ENCODE peak calls at places on chromosomes 1 and 21, in nine cellular contexts. G, B, M, U, J, A, P, D and I are unnamed samples.
A peak's percentile ranks its signal among the peaks of the same experiment; 100 is the strongest.

GRCh38 chr1:182604128-182604834 is at the start of gene RGS16:
- DNase-seq in G (peak; percentile 96), B (peak; percentile 99), M (peak; percentile 94), U (peak; percentile 54), J (peak; percentile 97), A (peak; percentile 92), P (peak; percentile 98), D (peak; percentile 92), I (peak; percentile 84)

GRCh38 chr1:156055649-156056048 is 1.1 kb downstream of the LAMTOR2 start:
- DNase-seq in G (peak; percentile 23), B (no peak), M (peak; percentile 54), U (no peak), J (no peak), A (no peak), P (no peak), D (no peak), I (no peak)

GRCh38 chr1:29292344-29292743 is 56.0 kb downstream of the PTPRU start:
- DNase-seq in G (no peak), B (no peak), M (peak; percentile 63), U (no peak), J (no peak), A (no peak), P (no peak), D (no peak), I (no peak)

GRCh38 chr1:1665815-1666251 is 7.0 kb upstream of the CDK11B start:
- DNase-seq in G (peak; percentile 14), B (no peak), M (peak; percentile 21), U (no peak), J (peak; percentile 47), A (no peak), P (peak; percentile 78), D (peak; percentile 60), I (no peak)

GRCh38 chr1:64072089-64072835 is 131.2 kb upstream of the UBE2U start:
- DNase-seq in G (no peak), B (no peak), M (peak; percentile 28), U (peak; percentile 50), J (peak; percentile 17), A (no peak), P (no peak), D (no peak), I (no peak)

GRCh38 chr1:8810987-8811386 is 6.5 kb downstream of the RERE start:
- DNase-seq in G (no peak), B (no peak), M (no peak), U (no peak), J (no peak), A (no peak), P (no peak), D (no peak), I (no peak)

GRCh38 chr1:153937331-153937730 is 9.2 kb downstream of the DENND4B start:
- DNase-seq in G (no peak), B (no peak), M (no peak), U (no peak), J (no peak), A (no peak), P (peak; percentile 7), D (no peak), I (no peak)

GRCh38 chr1:22930235-22930912 is 42.3 kb downstream of the LACTBL1 start:
- DNase-seq in G (peak; percentile 51), B (no peak), M (peak; percentile 65), U (peak; percentile 64), J (peak; percentile 92), A (peak; percentile 59), P (peak; percentile 89), D (peak; percentile 91), I (peak; percentile 41)

GRCh38 chr1:152014943-152015342 is 21.3 kb upstream of the S100A10 start:
- DNase-seq in G (no peak), B (no peak), M (no peak), U (no peak), J (no peak), A (no peak), P (no peak), D (no peak), I (no peak)

GRCh38 chr1:30684881-30685795 is 38.2 kb downstream of the MATN1 start:
- DNase-seq in G (no peak), B (no peak), M (no peak), U (peak; percentile 24), J (peak; percentile 99), A (peak; percentile 94), P (peak; percentile 77), D (peak; percentile 99), I (peak; percentile 90)

GRCh38 chr1:18948048-18948912 is 8.2 kb downstream of the IFFO2 start:
- DNase-seq in G (no peak), B (no peak), M (peak; percentile 84), U (peak; percentile 39), J (no peak), A (no peak), P (no peak), D (no peak), I (no peak)

GRCh38 chr1:172286629-172287076 is 133.8 kb upstream of the C1orf105 start:
- DNase-seq in G (no peak), B (no peak), M (peak; percentile 94), U (peak; percentile 69), J (no peak), A (no peak), P (no peak), D (no peak), I (no peak)

GRCh38 chr1:206457408-206457807 is 12.9 kb upstream of the IKBKE start:
- DNase-seq in G (no peak), B (no peak), M (peak; percentile 89), U (peak; percentile 57), J (no peak), A (no peak), P (peak; percentile 11), D (no peak), I (no peak)

GRCh38 chr1:84506002-84506728 is at the start of the genes GNG5 and SPATA1:
- DNase-seq in G (peak; percentile 96), B (peak; percentile 88), M (peak; percentile 99), U (peak; percentile 96), J (peak; percentile 98), A (peak; percentile 99), P (peak; percentile 98), D (peak; percentile 99), I (peak; percentile 91)

GRCh38 chr21:44383216-44383615 is 29.8 kb downstream of the TRPM2 start:
- DNase-seq in G (no peak), B (no peak), M (no peak), U (no peak), J (no peak), A (no peak), P (no peak), D (no peak), I (no peak)

DNA sequence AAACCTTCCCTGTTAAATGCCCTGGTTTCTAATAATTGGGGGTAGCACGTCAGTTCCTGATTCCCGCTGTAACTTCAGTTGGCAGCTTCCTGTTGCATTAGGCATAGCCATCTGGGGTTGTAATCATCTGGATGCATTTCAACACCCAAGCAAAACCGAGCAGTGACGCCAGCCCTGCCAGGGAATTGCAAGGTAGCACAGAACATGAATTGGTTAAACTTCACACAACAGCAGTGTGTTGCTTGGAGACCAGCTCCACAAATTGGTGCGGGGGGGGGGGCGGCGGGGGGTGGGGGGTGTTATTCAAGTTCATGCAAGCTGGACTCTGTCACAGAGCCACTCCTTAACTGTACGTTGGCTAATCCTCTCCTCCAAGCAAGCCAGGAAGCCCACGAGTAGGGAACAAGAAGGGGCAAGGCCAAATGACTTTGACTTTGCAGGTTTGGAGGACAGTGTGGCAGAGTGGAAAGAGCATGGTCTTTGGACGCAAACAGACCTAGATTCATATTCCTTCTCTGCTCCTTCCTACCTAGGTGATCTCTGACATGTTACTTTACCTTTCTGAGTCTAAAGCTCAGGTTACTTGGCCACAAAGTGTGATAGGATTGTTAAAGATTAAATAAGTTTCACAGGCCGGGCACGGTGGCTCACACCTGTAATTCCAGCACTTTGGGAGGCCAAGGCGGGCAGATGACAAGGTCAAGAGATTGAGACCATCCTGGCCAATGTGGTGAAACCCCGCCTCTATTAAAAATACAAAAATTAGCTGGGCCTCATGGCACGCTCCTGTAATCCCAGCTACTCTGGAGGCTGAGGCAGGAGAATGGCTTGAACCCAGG is 4.7 kb downstream of the LAX1 start:
- DNase-seq in G (no peak), B (no peak), M (peak; percentile 94), U (peak; percentile 53), J (no peak), A (peak; percentile 91), P (peak; percentile 64), D (no peak), I (no peak)
- TF ChIP-seq EZH2phosphoT487 in G (no peak), B (no peak), M (no peak), U (no peak), J (no peak), A (no peak), P (no peak), D (no peak), I (no peak)

DNA sequence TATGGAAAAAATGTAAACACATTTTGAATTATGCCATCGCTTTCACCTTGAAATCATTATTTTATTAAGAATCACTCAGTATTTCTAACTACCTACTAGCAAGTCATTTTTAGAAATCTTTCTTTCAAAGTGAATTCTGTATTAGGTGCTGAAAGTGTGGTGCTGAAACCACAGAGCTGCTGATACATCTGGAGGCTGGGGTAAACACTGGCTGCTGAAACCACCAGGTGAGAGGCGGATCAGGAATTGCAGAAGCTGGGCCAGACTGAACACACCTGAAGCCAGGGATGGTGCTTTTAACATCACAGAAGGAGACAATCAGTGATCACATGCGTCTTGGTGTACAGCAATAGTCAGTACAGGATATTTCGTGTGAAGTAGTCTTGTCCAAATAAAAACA is 42.2 kb upstream of the KCNE1 start:
- DNase-seq in G (no peak), B (peak; percentile 96), M (no peak), U (no peak), J (no peak), A (no peak), P (no peak), D (no peak), I (no peak)
- TF ChIP-seq EZH2phosphoT487 in G (no peak), B (no peak), M (no peak), U (no peak), J (no peak), A (no peak), P (no peak), D (no peak), I (no peak)

DNA sequence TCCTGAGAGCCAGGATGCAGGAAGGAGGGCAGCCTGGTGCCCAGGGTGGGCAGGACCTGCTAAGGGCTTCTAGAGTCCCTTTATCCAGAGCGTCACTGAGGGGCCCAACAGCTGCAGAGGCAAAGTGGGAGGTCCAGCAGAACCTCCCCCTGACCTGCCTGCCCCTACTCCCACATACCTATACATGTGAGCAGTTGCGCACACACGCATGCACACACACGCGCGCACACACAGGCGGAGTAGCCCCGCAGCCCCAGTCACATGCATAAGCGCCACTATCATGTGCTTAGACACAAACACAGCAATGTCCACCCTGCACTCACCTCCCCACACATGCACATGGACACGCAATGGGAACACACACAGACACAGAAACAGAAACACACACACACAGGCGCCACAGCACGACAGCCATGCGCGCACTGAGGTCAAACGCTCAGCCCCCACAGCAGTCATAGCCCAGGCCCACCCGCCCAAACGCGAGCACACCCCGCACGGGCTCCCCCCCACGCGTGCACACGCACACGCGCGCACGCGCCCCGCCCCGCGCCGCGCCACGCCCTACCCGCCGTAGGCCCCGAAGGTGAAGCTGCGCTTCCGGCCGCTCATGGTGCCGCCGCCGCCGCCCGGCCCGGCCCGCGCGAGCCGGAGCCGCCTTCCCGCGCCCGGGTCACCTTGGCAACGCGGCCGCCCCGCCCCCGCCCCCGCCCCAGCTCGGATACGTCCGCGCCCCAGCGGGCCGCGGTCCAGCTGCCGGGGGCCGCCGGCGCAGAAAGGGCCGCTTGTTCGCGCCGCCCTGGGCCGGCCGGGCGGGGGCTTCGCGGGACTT is 17.7 kb downstream of the RAP1GAP start:
- DNase-seq in G (no peak), B (no peak), M (peak; percentile 41), U (peak; percentile 43), J (peak; percentile 83), A (peak; percentile 84), P (peak; percentile 96), D (peak; percentile 90), I (no peak)
- TF ChIP-seq EZH2phosphoT487 in G (no peak), B (no peak), M (no peak), U (no peak), J (no peak), A (no peak), P (no peak), D (no peak), I (no peak)

GRCh38 chr1:52904590-52905375 is 16.8 kb downstream of the ECHDC2 start:
- DNase-seq in G (peak; percentile 58), B (no peak), M (peak; percentile 57), U (peak; percentile 37), J (peak; percentile 87), A (no peak), P (peak; percentile 88), D (peak; percentile 72), I (peak; percentile 10)
- TF ChIP-seq EZH2phosphoT487 in G (no peak), B (no peak), M (no peak), U (no peak), J (no peak), A (no peak), P (no peak), D (no peak), I (no peak)